ENCODE peak calls at places on chromosomes 7 and 10, in nine cellular contexts. J is NAMALWA, N is T-helper 1 cell, H is AG08396, V is GM12891, I is hypothalamus, U is AG08395, A is left cardiac atrium, P is NCI-H2029 treated with DMSO at 0.1 percent for 48 hours. D is an unnamed sample.

GRCh38 chr10:46544989-46545791 is 11.3 kb downstream of the GPRIN2 start:
- DNase-seq in J (peak; percentile 68), N (no peak), H (peak; percentile 86), V (peak; percentile 26), I (no peak), U (peak; percentile 60), A (peak; percentile 9), P (no peak), D (peak; percentile 26)

GRCh38 chr7:96591900-96592676 is 117.6 kb downstream of the SEM1 start:
- DNase-seq in J (no peak), N (no peak), H (no peak), V (no peak), I (no peak), U (no peak), A (no peak), P (no peak), D (no peak)

GRCh38 chr10:3229815-3230214 is 57.2 kb upstream of the PITRM1 start:
- DNase-seq in J (no peak), N (no peak), H (no peak), V (no peak), I (no peak), U (no peak), A (no peak), P (no peak), D (no peak)

GRCh38 chr10:21943633-21944265 is 59.8 kb downstream of the DNAJC1 start:
- DNase-seq in J (no peak), N (no peak), H (no peak), V (no peak), I (no peak), U (no peak), A (no peak), P (no peak), D (no peak)

GRCh38 chr7:69844264-69844868 is 246.1 kb downstream of the AUTS2 start:
- DNase-seq in J (no peak), N (no peak), H (no peak), V (no peak), I (no peak), U (no peak), A (no peak), P (no peak), D (no peak)

GRCh38 chr7:145643981-145644380 is 472.6 kb upstream of the CNTNAP2 start:
- DNase-seq in J (no peak), N (no peak), H (no peak), V (no peak), I (no peak), U (no peak), A (no peak), P (no peak), D (no peak)

GRCh38 chr10:123999956-124000615 is 93.3 kb downstream of the CHST15 start:
- DNase-seq in J (no peak), N (no peak), H (no peak), V (peak; percentile 2), I (no peak), U (no peak), A (no peak), P (no peak), D (peak; percentile 2)

GRCh38 chr10:58385784-58386112 is 538 bp downstream of the TFAM start:
- DNase-seq in J (peak; percentile 36), N (no peak), H (peak; percentile 27), V (no peak), I (no peak), U (peak; percentile 23), A (peak; percentile 23), P (no peak), D (peak; percentile 44)

GRCh38 chr7:117164578-117164977 is 158.3 kb downstream of the WNT2 start:
- DNase-seq in J (no peak), N (no peak), H (peak; percentile 21), V (no peak), I (no peak), U (peak; percentile 54), A (no peak), P (no peak), D (no peak)

GRCh38 chr7:26664735-26665420 is 199.5 kb downstream of the SKAP2 start:
- DNase-seq in J (peak; percentile 78), N (peak; percentile 11), H (no peak), V (no peak), I (no peak), U (no peak), A (no peak), P (no peak), D (no peak)

GRCh38 chr10:71406878-71407277 is 10.2 kb downstream of the CDH23 start:
- DNase-seq in J (no peak), N (no peak), H (no peak), V (no peak), I (no peak), U (no peak), A (no peak), P (no peak), D (no peak)

GRCh38 chr10:62390497-62391176 is 16.5 kb downstream of the ZNF365 start:
- DNase-seq in J (no peak), N (no peak), H (no peak), V (no peak), I (no peak), U (no peak), A (no peak), P (no peak), D (no peak)

GRCh38 chr10:74855027-74855426 is 28.6 kb downstream of the KAT6B start:
- DNase-seq in J (peak; percentile 38), N (no peak), H (no peak), V (no peak), I (no peak), U (no peak), A (peak; percentile 35), P (no peak), D (peak; percentile 19)

GRCh38 chr7:130941322-130942210 is 207.6 kb upstream of the KLF14 start:
- DNase-seq in J (no peak), N (no peak), H (no peak), V (no peak), I (peak; percentile 28), U (no peak), A (peak; percentile 53), P (peak; percentile 70), D (no peak)

GRCh38 chr10:18767981-18768380 is 108.8 kb downstream of the ARL5B start:
- DNase-seq in J (no peak), N (no peak), H (no peak), V (no peak), I (no peak), U (no peak), A (no peak), P (no peak), D (no peak)

GRCh38 chr7:45143616-45144015 is 14.0 kb upstream of the RAMP3 start:
- DNase-seq in J (no peak), N (no peak), H (no peak), V (no peak), I (no peak), U (peak; percentile 39), A (no peak), P (no peak), D (no peak)

GRCh38 chr7:92436843-92437445 is 10.3 kb upstream of the GATAD1 start:
- DNase-seq in J (no peak), N (no peak), H (no peak), V (no peak), I (no peak), U (no peak), A (no peak), P (no peak), D (no peak)

GRCh38 chr7:106344206-106344605 is 59.4 kb upstream of the NAMPT start:
- DNase-seq in J (no peak), N (no peak), H (no peak), V (no peak), I (no peak), U (peak; percentile 0), A (no peak), P (no peak), D (no peak)

GRCh38 chr10:45373783-45374450 is at the start of gene ALOX5:
- DNase-seq in J (peak; percentile 84), N (no peak), H (peak; percentile 30), V (peak; percentile 66), I (no peak), U (peak; percentile 1), A (peak; percentile 79), P (no peak), D (peak; percentile 89)

GRCh38 chr7:17016402-17017010 is 134.7 kb upstream of the AGR3 start:
- DNase-seq in J (no peak), N (no peak), H (peak; percentile 7), V (no peak), I (no peak), U (no peak), A (no peak), P (no peak), D (no peak)

GRCh38 chr10:69786791-69787190 is 14.9 kb upstream of the COL13A1 start:
- DNase-seq in J (peak; percentile 46), N (no peak), H (peak; percentile 51), V (no peak), I (no peak), U (peak; percentile 68), A (no peak), P (no peak), D (no peak)

GRCh38 chr10:97825020-97825739 is 24.5 kb upstream of the GOLGA7B start:
- DNase-seq in J (no peak), N (no peak), H (no peak), V (no peak), I (no peak), U (no peak), A (peak; percentile 31), P (no peak), D (no peak)

GRCh38 chr10:21525367-21526183 is at the start of gene SKIDA1:
- DNase-seq in J (peak; percentile 79), N (peak; percentile 43), H (peak; percentile 82), V (no peak), I (peak; percentile 53), U (peak; percentile 68), A (peak; percentile 88), P (peak; percentile 56), D (peak; percentile 85)

GRCh38 chr7:137992738-137993394 is 9.0 kb downstream of the CREB3L2 start:
- DNase-seq in J (no peak), N (no peak), H (peak; percentile 59), V (no peak), I (no peak), U (peak; percentile 81), A (peak; percentile 60), P (no peak), D (no peak)

GRCh38 chr7:97460433-97460832 is 271.5 kb upstream of the TAC1 start:
- DNase-seq in J (no peak), N (no peak), H (no peak), V (no peak), I (no peak), U (no peak), A (no peak), P (no peak), D (no peak)

GRCh38 chr7:50854247-50854646 is 71.6 kb upstream of the GRB10 start:
- DNase-seq in J (no peak), N (no peak), H (no peak), V (no peak), I (no peak), U (no peak), A (no peak), P (no peak), D (no peak)

GRCh38 chr7:105118612-105119600 is 104.9 kb downstream of the KMT2E start:
- DNase-seq in J (peak; percentile 39), N (no peak), H (no peak), V (no peak), I (no peak), U (no peak), A (no peak), P (no peak), D (no peak)

GRCh38 chr7:118148930-118149329 is 35.0 kb upstream of the LSM8 start:
- DNase-seq in J (no peak), N (no peak), H (peak; percentile 3), V (no peak), I (no peak), U (no peak), A (no peak), P (no peak), D (peak; percentile 13)

GRCh38 chr7:36283171-36283570 is 106.5 kb upstream of the ANLN start:
- DNase-seq in J (no peak), N (no peak), H (no peak), V (no peak), I (no peak), U (no peak), A (no peak), P (no peak), D (peak; percentile 33)

GRCh38 chr7:7188742-7189141 is 6.4 kb downstream of the C1GALT1 start:
- DNase-seq in J (no peak), N (no peak), H (no peak), V (no peak), I (no peak), U (no peak), A (no peak), P (no peak), D (no peak)

GRCh38 chr10:101649530-101650085 is 45.4 kb downstream of the FBXW4 start:
- DNase-seq in J (no peak), N (no peak), H (no peak), V (no peak), I (no peak), U (no peak), A (no peak), P (no peak), D (no peak)